ENCODE peak calls at places on chromosomes 3 and 15, in four cellular contexts. One of them, this sample, is unnamed.

GRCh38 chr15:23857028-23857641 is 170.0 kb upstream of the NDN start:
- DNase-seq in OCI-LY7: no peak
- DNase-seq in glutamatergic neuron: peak
- DNase-seq in foreskin fibroblast: peak
- DNase-seq in this sample: peak

GRCh38 chr3:39447637-39448483 is 19.6 kb upstream of the MOBP start:
- DNase-seq in OCI-LY7: peak
- DNase-seq in glutamatergic neuron: peak
- DNase-seq in foreskin fibroblast: peak
- DNase-seq in this sample: peak

GRCh38 chr3:110362756-110363155 is 708.9 kb upstream of the NECTIN3 start:
- DNase-seq in OCI-LY7: no peak
- DNase-seq in glutamatergic neuron: no peak
- DNase-seq in foreskin fibroblast: peak
- DNase-seq in this sample: no peak

GRCh38 chr3:17469954-17470353 is 272.5 kb downstream of the TBC1D5 start:
- DNase-seq in OCI-LY7: no peak
- DNase-seq in glutamatergic neuron: no peak
- DNase-seq in foreskin fibroblast: no peak
- DNase-seq in this sample: no peak

GRCh38 chr3:49872801-49873281 is 3.1 kb upstream of the CAMKV start:
- DNase-seq in OCI-LY7: no peak
- DNase-seq in glutamatergic neuron: no peak
- DNase-seq in foreskin fibroblast: no peak
- DNase-seq in this sample: peak

GRCh38 chr15:38414351-38414750 is 39.6 kb upstream of the FAM98B start:
- DNase-seq in OCI-LY7: peak
- DNase-seq in glutamatergic neuron: peak
- DNase-seq in foreskin fibroblast: peak
- DNase-seq in this sample: peak

GRCh38 chr3:159655202-159655601 is 333.4 kb upstream of the IL12A start:
- DNase-seq in OCI-LY7: no peak
- DNase-seq in glutamatergic neuron: no peak
- DNase-seq in foreskin fibroblast: no peak
- DNase-seq in this sample: no peak

GRCh38 chr3:171620825-171621434 is 160.7 kb upstream of the TNIK start:
- DNase-seq in OCI-LY7: no peak
- DNase-seq in glutamatergic neuron: no peak
- DNase-seq in foreskin fibroblast: peak
- DNase-seq in this sample: peak

GRCh38 chr3:22117751-22118346 is 366.8 kb upstream of the ZNF385D start:
- DNase-seq in OCI-LY7: peak
- DNase-seq in glutamatergic neuron: no peak
- DNase-seq in foreskin fibroblast: peak
- DNase-seq in this sample: peak

GRCh38 chr3:49357466-49358216 is 512 bp downstream of the GPX1 start:
- DNase-seq in OCI-LY7: peak
- DNase-seq in glutamatergic neuron: peak
- DNase-seq in foreskin fibroblast: peak
- DNase-seq in this sample: peak

DNA sequence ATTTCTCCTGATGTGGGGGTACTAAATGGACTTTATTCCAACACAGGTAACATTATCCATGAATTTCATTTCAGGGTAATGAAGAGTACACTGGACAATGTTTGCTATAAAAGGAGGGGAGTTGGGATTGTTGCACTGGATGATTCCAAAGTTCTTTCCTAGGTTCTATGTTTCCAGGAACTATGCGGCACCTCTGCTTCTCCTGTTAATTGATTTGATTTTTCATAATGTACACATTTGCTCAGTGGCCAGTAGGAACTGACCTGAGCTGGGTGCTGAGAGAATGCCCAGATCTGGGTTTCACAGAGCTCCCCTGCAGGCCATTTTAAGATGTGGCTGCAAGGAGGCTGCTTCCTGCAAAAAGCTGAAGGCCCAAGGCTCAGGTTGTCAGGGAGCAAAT is 171.7 kb downstream of the KLF13 start:
- DNase-seq in OCI-LY7: no peak
- DNase-seq in glutamatergic neuron: no peak
- DNase-seq in foreskin fibroblast: no peak
- DNase-seq in this sample: no peak
- TF ChIP-seq CTCF in OCI-LY7: no peak
- TF ChIP-seq CTCF in glutamatergic neuron: no peak
- TF ChIP-seq CTCF in foreskin fibroblast: peak
- TF ChIP-seq CTCF in this sample: no peak

DNA sequence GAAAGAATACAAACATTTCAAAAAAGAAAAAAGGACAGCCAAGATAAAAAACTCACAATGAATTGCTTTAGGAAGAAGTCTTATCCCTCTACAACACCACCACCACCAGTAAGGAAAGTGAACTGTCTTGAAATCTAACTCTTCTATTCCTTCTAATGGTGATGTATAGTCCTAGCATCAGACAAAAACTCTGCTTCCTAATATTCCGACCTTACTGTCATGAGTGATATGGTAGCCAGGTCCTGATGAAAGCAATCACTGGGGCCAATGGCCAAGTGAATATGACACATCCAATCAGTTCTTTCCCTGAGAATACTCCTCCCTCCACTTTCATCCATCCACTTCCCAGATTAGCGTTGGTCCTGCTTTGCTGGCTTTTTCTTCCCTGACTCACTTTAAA is 14.8 kb downstream of the GK5 start:
- DNase-seq in OCI-LY7: peak
- DNase-seq in glutamatergic neuron: no peak
- DNase-seq in foreskin fibroblast: peak
- DNase-seq in this sample: no peak
- TF ChIP-seq CTCF in OCI-LY7: no peak
- TF ChIP-seq CTCF in glutamatergic neuron: no peak
- TF ChIP-seq CTCF in foreskin fibroblast: peak
- TF ChIP-seq CTCF in this sample: peak

GRCh38 chr3:86774082-86774691 is 216.8 kb downstream of the VGLL3 start:
- DNase-seq in OCI-LY7: peak
- DNase-seq in glutamatergic neuron: no peak
- DNase-seq in foreskin fibroblast: peak
- DNase-seq in this sample: peak
- TF ChIP-seq CTCF in OCI-LY7: peak
- TF ChIP-seq CTCF in glutamatergic neuron: peak
- TF ChIP-seq CTCF in foreskin fibroblast: peak
- TF ChIP-seq CTCF in this sample: peak

DNA sequence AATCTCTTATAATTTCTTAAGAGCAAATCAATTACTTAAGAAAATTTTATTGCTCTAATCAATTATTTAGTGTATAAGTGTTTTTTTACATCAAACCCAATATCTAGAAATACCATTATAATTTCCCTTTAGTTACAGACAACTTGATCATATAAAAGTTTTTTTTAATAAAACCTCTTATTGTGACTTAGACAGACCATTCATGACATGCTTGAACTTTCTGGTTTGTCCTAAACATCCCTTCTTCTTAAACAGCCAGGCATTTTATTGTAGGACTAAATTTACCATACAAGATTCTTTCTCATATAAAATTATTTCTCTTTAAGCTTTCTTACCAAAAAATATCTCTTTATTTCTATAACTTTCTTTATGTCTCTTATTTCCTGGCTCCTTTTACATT is 164.5 kb downstream of the SUCNR1 start:
- DNase-seq in OCI-LY7: no peak
- DNase-seq in glutamatergic neuron: no peak
- DNase-seq in foreskin fibroblast: no peak
- DNase-seq in this sample: no peak
- TF ChIP-seq CTCF in OCI-LY7: no peak
- TF ChIP-seq CTCF in glutamatergic neuron: no peak
- TF ChIP-seq CTCF in foreskin fibroblast: no peak
- TF ChIP-seq CTCF in this sample: no peak

GRCh38 chr15:39907216-39907615 is 12.8 kb downstream of the GPR176 start:
- DNase-seq in OCI-LY7: no peak
- DNase-seq in glutamatergic neuron: no peak
- DNase-seq in foreskin fibroblast: no peak
- DNase-seq in this sample: no peak
- TF ChIP-seq CTCF in OCI-LY7: no peak
- TF ChIP-seq CTCF in glutamatergic neuron: no peak
- TF ChIP-seq CTCF in foreskin fibroblast: no peak
- TF ChIP-seq CTCF in this sample: no peak

GRCh38 chr3:29655016-29655415 is 374.1 kb downstream of the RBMS3 start:
- DNase-seq in OCI-LY7: no peak
- DNase-seq in glutamatergic neuron: no peak
- DNase-seq in foreskin fibroblast: no peak
- DNase-seq in this sample: no peak
- TF ChIP-seq CTCF in OCI-LY7: no peak
- TF ChIP-seq CTCF in glutamatergic neuron: no peak
- TF ChIP-seq CTCF in foreskin fibroblast: no peak
- TF ChIP-seq CTCF in this sample: no peak

GRCh38 chr3:16297991-16298885 is 33.2 kb downstream of the OXNAD1 start:
- DNase-seq in OCI-LY7: no peak
- DNase-seq in glutamatergic neuron: no peak
- DNase-seq in foreskin fibroblast: no peak
- DNase-seq in this sample: no peak

GRCh38 chr3:16300282-16300681 is 35.3 kb downstream of the OXNAD1 start:
- DNase-seq in OCI-LY7: no peak
- DNase-seq in glutamatergic neuron: no peak
- DNase-seq in foreskin fibroblast: no peak
- DNase-seq in this sample: no peak

GRCh38 chr3:16301490-16301889 is 36.5 kb downstream of the OXNAD1 start:
- DNase-seq in OCI-LY7: no peak
- DNase-seq in glutamatergic neuron: no peak
- DNase-seq in foreskin fibroblast: no peak
- DNase-seq in this sample: no peak

GRCh38 chr3:16300881-16301359 is 35.9 kb downstream of the OXNAD1 start:
- DNase-seq in OCI-LY7: peak
- DNase-seq in glutamatergic neuron: no peak
- DNase-seq in foreskin fibroblast: no peak
- DNase-seq in this sample: no peak

DNA sequence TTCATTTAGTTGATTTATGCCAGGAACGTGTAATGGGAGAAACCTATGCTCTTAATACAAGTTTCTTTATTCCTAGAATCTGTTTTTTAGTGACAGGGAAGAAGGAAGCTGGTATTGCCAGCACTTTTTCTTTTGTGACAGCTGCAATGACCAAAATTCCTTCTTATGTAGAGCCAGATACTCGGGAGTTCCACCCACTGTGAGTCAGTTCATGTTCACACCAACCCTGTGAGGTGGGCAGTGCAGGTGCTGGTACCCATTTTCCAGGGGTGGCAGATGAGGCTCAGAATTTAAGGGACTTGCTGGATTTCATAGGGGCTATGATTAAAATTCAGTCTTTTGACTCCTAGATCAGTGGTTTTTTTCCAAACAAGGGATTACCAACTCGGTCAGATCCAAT is 34.7 kb downstream of the OXNAD1 start:
- DNase-seq in OCI-LY7: no peak
- DNase-seq in glutamatergic neuron: no peak
- DNase-seq in foreskin fibroblast: no peak
- DNase-seq in this sample: no peak
- TF ChIP-seq CTCF in OCI-LY7: no peak
- TF ChIP-seq CTCF in glutamatergic neuron: no peak
- TF ChIP-seq CTCF in foreskin fibroblast: no peak
- TF ChIP-seq CTCF in this sample: no peak

This sample was measured in hepatocyte.